ENCODE peak calls at places on chromosomes 2 and 18, in nine cellular contexts. One of them, this sample, is unnamed.

GRCh38 chr2:181250691-181251090 is 206.5 kb upstream of the ITGA4 start:
- DNase-seq in GM10248: no peak
- DNase-seq in glutamatergic neuron: no peak
- DNase-seq in iPS-NIHi11: no peak
- DNase-seq in stimulated activated CD8-positive, alpha-beta memory T cell treated with anti-CD3 and anti-CD28 coated beads, Interleukin-4, amount 100 ng/mL, for 1 hour: no peak
- DNase-seq in hypothalamus: no peak
- DNase-seq in AG04450: no peak
- DNase-seq in endothelial cell: no peak
- DNase-seq in HepG2: no peak
- DNase-seq in this sample: no peak

GRCh38 chr2:240463274-240463865 is 27.9 kb downstream of the GPC1 start:
- DNase-seq in hypothalamus: no peak
- DNase-seq in HepG2: no peak
- DNase-seq in glutamatergic neuron: peak
- DNase-seq in GM10248: no peak
- DNase-seq in iPS-NIHi11: no peak
- DNase-seq in AG04450: no peak
- DNase-seq in endothelial cell: no peak
- DNase-seq in stimulated activated CD8-positive, alpha-beta memory T cell treated with anti-CD3 and anti-CD28 coated beads, Interleukin-4, amount 100 ng/mL, for 1 hour: no peak
- DNase-seq in this sample: peak

GRCh38 chr18:36821681-36822080 is 7.1 kb downstream of the TPGS2 start:
- DNase-seq in HepG2: no peak
- DNase-seq in hypothalamus: no peak
- DNase-seq in iPS-NIHi11: no peak
- DNase-seq in AG04450: no peak
- DNase-seq in glutamatergic neuron: no peak
- DNase-seq in endothelial cell: no peak
- DNase-seq in GM10248: no peak
- DNase-seq in stimulated activated CD8-positive, alpha-beta memory T cell treated with anti-CD3 and anti-CD28 coated beads, Interleukin-4, amount 100 ng/mL, for 1 hour: no peak
- DNase-seq in this sample: no peak

GRCh38 chr2:234914371-234915154 is 37.3 kb upstream of the SH3BP4 start:
- DNase-seq in stimulated activated CD8-positive, alpha-beta memory T cell treated with anti-CD3 and anti-CD28 coated beads, Interleukin-4, amount 100 ng/mL, for 1 hour: no peak
- DNase-seq in glutamatergic neuron: no peak
- DNase-seq in AG04450: no peak
- DNase-seq in iPS-NIHi11: no peak
- DNase-seq in hypothalamus: peak
- DNase-seq in endothelial cell: no peak
- DNase-seq in HepG2: peak
- DNase-seq in GM10248: no peak
- DNase-seq in this sample: no peak

GRCh38 chr2:51219468-51219867 is 187.5 kb upstream of the NRXN1 start:
- DNase-seq in GM10248: no peak
- DNase-seq in HepG2: no peak
- DNase-seq in endothelial cell: no peak
- DNase-seq in iPS-NIHi11: no peak
- DNase-seq in hypothalamus: no peak
- DNase-seq in AG04450: peak
- DNase-seq in glutamatergic neuron: no peak
- DNase-seq in stimulated activated CD8-positive, alpha-beta memory T cell treated with anti-CD3 and anti-CD28 coated beads, Interleukin-4, amount 100 ng/mL, for 1 hour: no peak
- DNase-seq in this sample: no peak

GRCh38 chr2:191927991-191928390 is 81.1 kb upstream of the CAVIN2 start:
- DNase-seq in GM10248: no peak
- DNase-seq in endothelial cell: no peak
- DNase-seq in hypothalamus: no peak
- DNase-seq in glutamatergic neuron: no peak
- DNase-seq in iPS-NIHi11: peak
- DNase-seq in AG04450: no peak
- DNase-seq in stimulated activated CD8-positive, alpha-beta memory T cell treated with anti-CD3 and anti-CD28 coated beads, Interleukin-4, amount 100 ng/mL, for 1 hour: no peak
- DNase-seq in HepG2: no peak
- DNase-seq in this sample: no peak

GRCh38 chr2:151707857-151708256 is 26.4 kb downstream of the NEB start:
- DNase-seq in stimulated activated CD8-positive, alpha-beta memory T cell treated with anti-CD3 and anti-CD28 coated beads, Interleukin-4, amount 100 ng/mL, for 1 hour: no peak
- DNase-seq in glutamatergic neuron: no peak
- DNase-seq in AG04450: no peak
- DNase-seq in HepG2: no peak
- DNase-seq in GM10248: no peak
- DNase-seq in endothelial cell: no peak
- DNase-seq in hypothalamus: no peak
- DNase-seq in iPS-NIHi11: no peak
- DNase-seq in this sample: no peak

GRCh38 chr18:63681449-63682381 is 20.0 kb upstream of the SERPINB3 start:
- DNase-seq in endothelial cell: no peak
- DNase-seq in glutamatergic neuron: no peak
- DNase-seq in stimulated activated CD8-positive, alpha-beta memory T cell treated with anti-CD3 and anti-CD28 coated beads, Interleukin-4, amount 100 ng/mL, for 1 hour: no peak
- DNase-seq in hypothalamus: no peak
- DNase-seq in iPS-NIHi11: no peak
- DNase-seq in HepG2: peak
- DNase-seq in GM10248: no peak
- DNase-seq in AG04450: no peak
- DNase-seq in this sample: no peak

GRCh38 chr2:151965884-151966283 is 133.0 kb downstream of the CACNB4 start:
- DNase-seq in hypothalamus: no peak
- DNase-seq in AG04450: no peak
- DNase-seq in GM10248: no peak
- DNase-seq in stimulated activated CD8-positive, alpha-beta memory T cell treated with anti-CD3 and anti-CD28 coated beads, Interleukin-4, amount 100 ng/mL, for 1 hour: no peak
- DNase-seq in HepG2: no peak
- DNase-seq in iPS-NIHi11: no peak
- DNase-seq in endothelial cell: no peak
- DNase-seq in glutamatergic neuron: no peak
- DNase-seq in this sample: no peak

GRCh38 chr2:47217277-47217676 is 62.2 kb upstream of the STPG4 start:
- DNase-seq in GM10248: no peak
- DNase-seq in stimulated activated CD8-positive, alpha-beta memory T cell treated with anti-CD3 and anti-CD28 coated beads, Interleukin-4, amount 100 ng/mL, for 1 hour: no peak
- DNase-seq in hypothalamus: no peak
- DNase-seq in iPS-NIHi11: no peak
- DNase-seq in HepG2: no peak
- DNase-seq in endothelial cell: no peak
- DNase-seq in glutamatergic neuron: no peak
- DNase-seq in AG04450: no peak
- DNase-seq in this sample: no peak

GRCh38 chr2:18991177-18992168 is 366.9 kb downstream of the OSR1 start:
- DNase-seq in GM10248: no peak
- DNase-seq in endothelial cell: no peak
- DNase-seq in glutamatergic neuron: no peak
- DNase-seq in AG04450: peak
- DNase-seq in iPS-NIHi11: no peak
- DNase-seq in stimulated activated CD8-positive, alpha-beta memory T cell treated with anti-CD3 and anti-CD28 coated beads, Interleukin-4, amount 100 ng/mL, for 1 hour: no peak
- DNase-seq in HepG2: no peak
- DNase-seq in hypothalamus: peak
- DNase-seq in this sample: no peak

GRCh38 chr2:30584116-30584515 is 137.1 kb downstream of the LCLAT1 start:
- DNase-seq in endothelial cell: no peak
- DNase-seq in hypothalamus: no peak
- DNase-seq in HepG2: no peak
- DNase-seq in glutamatergic neuron: no peak
- DNase-seq in stimulated activated CD8-positive, alpha-beta memory T cell treated with anti-CD3 and anti-CD28 coated beads, Interleukin-4, amount 100 ng/mL, for 1 hour: no peak
- DNase-seq in iPS-NIHi11: no peak
- DNase-seq in AG04450: no peak
- DNase-seq in GM10248: peak
- DNase-seq in this sample: no peak

GRCh38 chr2:239272626-239273025 is 128.2 kb downstream of the HDAC4 start:
- DNase-seq in HepG2: no peak
- DNase-seq in iPS-NIHi11: no peak
- DNase-seq in hypothalamus: no peak
- DNase-seq in AG04450: no peak
- DNase-seq in stimulated activated CD8-positive, alpha-beta memory T cell treated with anti-CD3 and anti-CD28 coated beads, Interleukin-4, amount 100 ng/mL, for 1 hour: no peak
- DNase-seq in endothelial cell: no peak
- DNase-seq in GM10248: no peak
- DNase-seq in glutamatergic neuron: no peak
- DNase-seq in this sample: no peak

GRCh38 chr2:148675708-148676107 is 31.2 kb downstream of the EPC2 start:
- DNase-seq in AG04450: no peak
- DNase-seq in endothelial cell: no peak
- DNase-seq in iPS-NIHi11: no peak
- DNase-seq in hypothalamus: no peak
- DNase-seq in GM10248: no peak
- DNase-seq in HepG2: no peak
- DNase-seq in stimulated activated CD8-positive, alpha-beta memory T cell treated with anti-CD3 and anti-CD28 coated beads, Interleukin-4, amount 100 ng/mL, for 1 hour: no peak
- DNase-seq in glutamatergic neuron: no peak
- DNase-seq in this sample: no peak

GRCh38 chr18:31427010-31427409 is 20.5 kb upstream of the DSG3 start:
- DNase-seq in GM10248: no peak
- DNase-seq in glutamatergic neuron: no peak
- DNase-seq in iPS-NIHi11: no peak
- DNase-seq in stimulated activated CD8-positive, alpha-beta memory T cell treated with anti-CD3 and anti-CD28 coated beads, Interleukin-4, amount 100 ng/mL, for 1 hour: no peak
- DNase-seq in hypothalamus: no peak
- DNase-seq in endothelial cell: no peak
- DNase-seq in AG04450: no peak
- DNase-seq in HepG2: no peak
- DNase-seq in this sample: no peak

GRCh38 chr2:221100467-221101089 is 471.5 kb downstream of the EPHA4 start:
- DNase-seq in hypothalamus: no peak
- DNase-seq in glutamatergic neuron: peak
- DNase-seq in HepG2: no peak
- DNase-seq in stimulated activated CD8-positive, alpha-beta memory T cell treated with anti-CD3 and anti-CD28 coated beads, Interleukin-4, amount 100 ng/mL, for 1 hour: no peak
- DNase-seq in iPS-NIHi11: peak
- DNase-seq in GM10248: no peak
- DNase-seq in endothelial cell: no peak
- DNase-seq in AG04450: no peak
- DNase-seq in this sample: peak